ENCODE peak calls at places on chromosomes 5 and 9, in six cellular contexts. W is small intestine, V is SJSA1, Y is AG04449, S is HCT116, U is thoracic aorta. K is an unnamed sample.

GRCh38 chr5:77200663-77201062 is 9.8 kb upstream of the PDE8B start:
- DNase-seq in W (no peak), V (no peak), Y (no peak), S (no peak), U (no peak), K (no peak)

GRCh38 chr5:133254803-133255202 is 203.0 kb downstream of the HSPA4 start:
- DNase-seq in W (no peak), V (no peak), Y (no peak), S (no peak), U (no peak), K (no peak)

GRCh38 chr9:1231998-1232919 is 182.1 kb downstream of the DMRT2 start:
- DNase-seq in W (peak), V (peak), Y (no peak), S (no peak), U (no peak), K (peak)

GRCh38 chr9:21605489-21605931 is 123.4 kb upstream of the IFNE start:
- DNase-seq in W (no peak), V (no peak), Y (peak), S (no peak), U (no peak), K (no peak)

GRCh38 chr5:1167361-1167727 is 34.1 kb upstream of the SLC6A19 start:
- DNase-seq in W (no peak), V (no peak), Y (no peak), S (no peak), U (no peak), K (no peak)

GRCh38 chr5:179345429-179346321 is at the start of gene ADAMTS2:
- DNase-seq in W (no peak), V (no peak), Y (no peak), S (no peak), U (no peak), K (peak)

GRCh38 chr5:42715791-42716190 is 40.8 kb upstream of the CCDC152 start:
- DNase-seq in W (no peak), V (no peak), Y (no peak), S (no peak), U (no peak), K (no peak)

GRCh38 chr9:16509946-16510504 is 360.4 kb downstream of the BNC2 start:
- DNase-seq in W (no peak), V (peak), Y (no peak), S (no peak), U (no peak), K (no peak)

GRCh38 chr9:124256517-124257069 is 1.2 kb upstream of the NEK6 start:
- DNase-seq in W (no peak), V (peak), Y (no peak), S (no peak), U (no peak), K (no peak)
- H3K4me3 ChIP-seq in W (no peak), V (no peak), Y (no peak), S (no peak), U (no peak), K (no peak)

GRCh38 chr5:64312496-64312895 is 146.9 kb downstream of the RNF180 start:
- DNase-seq in W (no peak), V (no peak), Y (no peak), S (no peak), U (no peak), K (no peak)

GRCh38 chr5:64323591-64323990 is 157.9 kb downstream of the RNF180 start:
- DNase-seq in W (no peak), V (no peak), Y (no peak), S (no peak), U (no peak), K (no peak)

GRCh38 chr5:64315778-64316177 is 150.1 kb downstream of the RNF180 start:
- DNase-seq in W (no peak), V (no peak), Y (no peak), S (no peak), U (no peak), K (no peak)

GRCh38 chr5:64318175-64318574 is 152.5 kb downstream of the RNF180 start:
- DNase-seq in W (no peak), V (no peak), Y (no peak), S (no peak), U (no peak), K (no peak)
- H3K4me3 ChIP-seq in W (no peak), V (no peak), Y (no peak), S (no peak), U (no peak), K (no peak)

DNA sequence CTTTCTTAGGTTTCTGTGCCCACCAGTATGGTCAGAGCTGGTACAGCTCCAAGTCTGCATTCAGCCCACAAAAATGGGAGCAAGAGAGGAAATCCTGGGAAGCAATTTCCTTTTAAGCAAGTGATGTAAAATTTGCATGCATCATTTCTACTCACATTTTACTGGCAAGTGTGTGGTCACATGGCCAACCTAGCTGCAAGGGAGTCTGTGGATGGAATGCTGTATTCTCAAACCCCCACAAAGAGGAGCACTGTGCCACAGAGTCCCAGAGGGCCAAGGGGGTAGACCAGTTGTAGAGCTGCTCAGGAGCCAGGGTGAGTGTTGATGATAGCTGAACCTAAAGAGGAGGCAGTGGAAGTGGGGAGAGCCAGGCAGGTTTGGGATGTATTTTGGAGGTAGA is 154.3 kb upstream of the SPRY4 start:
- DNase-seq in W (no peak), V (no peak), Y (no peak), S (no peak), U (no peak), K (no peak)
- H3K4me3 ChIP-seq in W (no peak), V (no peak), Y (no peak), S (no peak), U (no peak), K (no peak)

GRCh38 chr5:172637122-172637580 is 3.9 kb upstream of the NEURL1B start:
- DNase-seq in W (peak), V (no peak), Y (no peak), S (no peak), U (no peak), K (no peak)
- H3K4me3 ChIP-seq in W (no peak), V (no peak), Y (no peak), S (no peak), U (no peak), K (no peak)

GRCh38 chr9:75893096-75893495 is 2.6 kb downstream of the PCSK5 start:
- DNase-seq in W (no peak), V (no peak), Y (no peak), S (no peak), U (no peak), K (no peak)
- H3K4me3 ChIP-seq in W (no peak), V (peak), Y (no peak), S (no peak), U (peak), K (peak)

GRCh38 chr5:72149742-72150141 is 42.5 kb downstream of the MAP1B start:
- DNase-seq in W (no peak), V (no peak), Y (no peak), S (no peak), U (no peak), K (no peak)

GRCh38 chr5:72153551-72153950 is 46.3 kb downstream of the MAP1B start:
- DNase-seq in W (no peak), V (no peak), Y (no peak), S (no peak), U (no peak), K (no peak)

GRCh38 chr5:72151646-72152045 is 44.4 kb downstream of the MAP1B start:
- DNase-seq in W (no peak), V (no peak), Y (no peak), S (no peak), U (no peak), K (no peak)

GRCh38 chr5:72152506-72152905 is 45.2 kb downstream of the MAP1B start:
- DNase-seq in W (no peak), V (no peak), Y (no peak), S (no peak), U (no peak), K (no peak)

GRCh38 chr5:72151169-72151568 is 43.9 kb downstream of the MAP1B start:
- DNase-seq in W (no peak), V (no peak), Y (no peak), S (no peak), U (no peak), K (no peak)
- H3K4me3 ChIP-seq in W (no peak), V (no peak), Y (no peak), S (no peak), U (no peak), K (no peak)